ENCODE peak calls at places on chromosomes 12 and 14, in four cellular contexts. One of them, this sample, is unnamed.

GRCh38 chr12:25001311-25001710 is 52.4 kb upstream of the BCAT1 start:
- DNase-seq in fibroblast of lung: peak; percentile 58
- DNase-seq in fibroblast of villous mesenchyme: no peak
- DNase-seq in prostate gland: no peak
- DNase-seq in this sample: no peak

GRCh38 chr12:125512541-125513298 is 447.5 kb downstream of the AACS start:
- DNase-seq in fibroblast of villous mesenchyme: no peak
- DNase-seq in fibroblast of lung: no peak
- DNase-seq in prostate gland: no peak
- DNase-seq in this sample: no peak

GRCh38 chr14:61933021-61933420 is 170.8 kb downstream of the SNAPC1 start:
- DNase-seq in fibroblast of villous mesenchyme: no peak
- DNase-seq in fibroblast of lung: no peak
- DNase-seq in prostate gland: no peak
- DNase-seq in this sample: no peak

GRCh38 chr12:69515394-69515793 is 45.2 kb downstream of the FRS2 start:
- DNase-seq in prostate gland: no peak
- DNase-seq in fibroblast of lung: no peak
- DNase-seq in fibroblast of villous mesenchyme: no peak
- DNase-seq in this sample: no peak

GRCh38 chr14:101233016-101233355 is 328.3 kb upstream of the DIO3 start:
- DNase-seq in fibroblast of lung: no peak
- DNase-seq in prostate gland: no peak
- DNase-seq in fibroblast of villous mesenchyme: no peak
- DNase-seq in this sample: no peak

GRCh38 chr12:120006248-120006975 is 17.4 kb downstream of the BICDL1 start:
- DNase-seq in fibroblast of lung: peak; percentile 2
- DNase-seq in prostate gland: no peak
- DNase-seq in fibroblast of villous mesenchyme: no peak
- DNase-seq in this sample: no peak

GRCh38 chr12:84805474-84805858 is 107.1 kb downstream of the SLC6A15 start:
- DNase-seq in fibroblast of villous mesenchyme: no peak
- DNase-seq in fibroblast of lung: peak; percentile 13
- DNase-seq in prostate gland: no peak
- DNase-seq in this sample: no peak

GRCh38 chr14:52086755-52087154 is 17.9 kb upstream of the NID2 start:
- DNase-seq in fibroblast of villous mesenchyme: peak; percentile 99
- DNase-seq in prostate gland: no peak
- DNase-seq in fibroblast of lung: peak; percentile 68
- DNase-seq in this sample: no peak

GRCh38 chr12:55700255-55701018 is 7.3 kb downstream of the ITGA7 start:
- DNase-seq in fibroblast of villous mesenchyme: no peak
- DNase-seq in prostate gland: no peak
- DNase-seq in fibroblast of lung: no peak
- DNase-seq in this sample: no peak

GRCh38 chr12:118436002-118436724 is 59.8 kb downstream of the SUDS3 start:
- DNase-seq in prostate gland: no peak
- DNase-seq in fibroblast of lung: no peak
- DNase-seq in fibroblast of villous mesenchyme: no peak
- DNase-seq in this sample: no peak

GRCh38 chr14:47278233-47278842 is 397.1 kb downstream of the MDGA2 start:
- DNase-seq in fibroblast of lung: peak; percentile 9
- DNase-seq in prostate gland: no peak
- DNase-seq in fibroblast of villous mesenchyme: no peak
- DNase-seq in this sample: peak; percentile 14

GRCh38 chr12:121678721-121679300 is 9.4 kb upstream of the MORN3 start:
- DNase-seq in fibroblast of villous mesenchyme: peak; percentile 37
- DNase-seq in prostate gland: no peak
- DNase-seq in fibroblast of lung: no peak
- DNase-seq in this sample: no peak

GRCh38 chr12:70043490-70044138 is 199.6 kb upstream of the CNOT2 start:
- DNase-seq in fibroblast of lung: peak; percentile 9
- DNase-seq in prostate gland: no peak
- DNase-seq in fibroblast of villous mesenchyme: no peak
- DNase-seq in this sample: peak; percentile 49

GRCh38 chr12:124273630-124274029 is 21.3 kb upstream of the RFLNA start:
- DNase-seq in prostate gland: no peak
- DNase-seq in fibroblast of lung: peak; percentile 39
- DNase-seq in fibroblast of villous mesenchyme: no peak
- DNase-seq in this sample: peak; percentile 45

GRCh38 chr14:76464856-76465255 is 88.9 kb downstream of the ESRRB start:
- DNase-seq in fibroblast of lung: no peak
- DNase-seq in prostate gland: no peak
- DNase-seq in fibroblast of villous mesenchyme: no peak
- DNase-seq in this sample: no peak

GRCh38 chr12:58781609-58782008 is 138.7 kb downstream of the LRIG3 start:
- DNase-seq in prostate gland: no peak
- DNase-seq in fibroblast of villous mesenchyme: no peak
- DNase-seq in fibroblast of lung: no peak
- DNase-seq in this sample: no peak

GRCh38 chr12:48489012-48489411 is 6.7 kb downstream of the C12orf54 start:
- DNase-seq in fibroblast of villous mesenchyme: peak; percentile 39
- DNase-seq in fibroblast of lung: peak; percentile 27
- DNase-seq in prostate gland: peak; percentile 9
- DNase-seq in this sample: peak; percentile 14

GRCh38 chr12:111304642-111305071 is 64.2 kb downstream of the PHETA1 start:
- DNase-seq in fibroblast of lung: no peak
- DNase-seq in prostate gland: no peak
- DNase-seq in fibroblast of villous mesenchyme: no peak
- DNase-seq in this sample: peak; percentile 37

GRCh38 chr12:18580286-18580685 is 157.5 kb downstream of the PLCZ1 start:
- DNase-seq in fibroblast of villous mesenchyme: peak; percentile 70
- DNase-seq in fibroblast of lung: no peak
- DNase-seq in prostate gland: no peak
- DNase-seq in this sample: no peak

GRCh38 chr14:61470261-61470953 is 149.0 kb downstream of the PRKCH start:
- DNase-seq in fibroblast of villous mesenchyme: peak; percentile 98
- DNase-seq in prostate gland: no peak
- DNase-seq in fibroblast of lung: peak; percentile 97
- DNase-seq in this sample: peak; percentile 100

GRCh38 chr12:49201595-49202295 is 12.9 kb upstream of the TUBA1A start:
- DNase-seq in fibroblast of lung: peak; percentile 89
- DNase-seq in fibroblast of villous mesenchyme: peak; percentile 71
- DNase-seq in prostate gland: no peak
- DNase-seq in this sample: peak; percentile 89

GRCh38 chr12:77830502-77830901 is at the start of gene NAV3:
- DNase-seq in fibroblast of villous mesenchyme: peak; percentile 64
- DNase-seq in prostate gland: no peak
- DNase-seq in fibroblast of lung: peak; percentile 20
- DNase-seq in this sample: peak; percentile 74

GRCh38 chr12:56358836-56359532 is 923 bp downstream of the STAT2 start:
- DNase-seq in prostate gland: no peak
- DNase-seq in fibroblast of villous mesenchyme: peak; percentile 92
- DNase-seq in fibroblast of lung: peak; percentile 85
- DNase-seq in this sample: peak; percentile 88

GRCh38 chr12:113361574-113362370 is 3.4 kb downstream of the PLBD2 start:
- DNase-seq in prostate gland: no peak
- DNase-seq in fibroblast of lung: no peak
- DNase-seq in fibroblast of villous mesenchyme: peak; percentile 36
- DNase-seq in this sample: no peak

GRCh38 chr12:113359133-113359938 is 949 bp downstream of the PLBD2 start:
- DNase-seq in fibroblast of villous mesenchyme: peak; percentile 32
- DNase-seq in prostate gland: peak; percentile 17
- DNase-seq in fibroblast of lung: peak; percentile 30
- DNase-seq in this sample: peak; percentile 23

GRCh38 chr12:113364698-113365097 is 6.3 kb downstream of the PLBD2 start:
- DNase-seq in fibroblast of villous mesenchyme: no peak
- DNase-seq in prostate gland: no peak
- DNase-seq in fibroblast of lung: no peak
- DNase-seq in this sample: no peak

GRCh38 chr12:113358381-113359132 is at the start of gene PLBD2:
- DNase-seq in prostate gland: peak; percentile 93
- DNase-seq in fibroblast of villous mesenchyme: peak; percentile 95
- DNase-seq in fibroblast of lung: peak; percentile 90
- DNase-seq in this sample: peak; percentile 96

DNA sequence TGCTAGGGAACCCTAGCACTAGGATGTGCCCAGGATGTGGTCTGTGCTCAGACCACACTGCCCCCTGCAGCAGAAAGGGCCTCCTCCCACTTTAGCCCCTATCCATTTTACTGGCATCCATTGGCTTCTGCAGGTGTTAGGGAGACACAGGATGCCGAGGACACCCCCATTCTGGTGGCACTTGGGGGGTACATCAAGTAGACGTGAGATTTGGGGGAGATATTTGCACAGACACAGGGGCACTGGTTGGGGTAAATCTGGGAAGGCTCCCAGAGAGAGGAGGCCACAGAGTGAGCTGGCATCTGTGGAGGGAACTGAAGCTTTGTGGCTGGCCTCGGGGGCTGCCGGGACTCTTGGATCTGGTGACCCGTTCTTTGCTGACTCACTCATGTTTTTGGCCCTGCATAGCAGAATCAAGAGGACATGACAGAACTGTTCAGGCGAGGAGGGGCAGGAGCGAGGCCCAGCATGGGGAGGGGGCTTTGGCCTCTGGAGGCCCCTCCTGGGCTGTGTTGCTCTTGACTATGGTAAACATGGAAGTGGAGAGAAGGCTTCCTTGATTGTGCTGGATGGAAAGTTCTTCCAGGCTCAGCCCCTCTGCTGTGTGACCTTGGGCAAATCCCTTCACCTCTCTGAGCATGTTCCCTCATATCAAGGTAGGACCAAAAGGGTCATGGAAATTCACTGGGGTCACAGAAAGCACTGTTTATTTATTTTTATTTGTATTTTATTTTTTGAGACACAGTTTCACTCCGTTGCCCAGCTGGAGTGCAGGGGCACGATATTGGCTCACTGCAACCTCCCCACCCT is 1.8 kb downstream of the PLBD2 start:
- DNase-seq in prostate gland: no peak
- DNase-seq in fibroblast of lung: peak; percentile 22
- DNase-seq in fibroblast of villous mesenchyme: peak; percentile 6
- DNase-seq in this sample: peak; percentile 12
- TF ChIP-seq CTCF in prostate gland: no peak
- TF ChIP-seq CTCF in fibroblast of lung: peak; percentile 16
- TF ChIP-seq CTCF in fibroblast of villous mesenchyme: peak; percentile 23
- TF ChIP-seq CTCF in this sample: peak; percentile 16

GRCh38 chr14:69712637-69713088 is 54.3 kb upstream of the SRSF5 start:
- DNase-seq in fibroblast of villous mesenchyme: no peak
- DNase-seq in prostate gland: peak; percentile 64
- DNase-seq in fibroblast of lung: no peak
- DNase-seq in this sample: no peak
- H3K4me3 ChIP-seq in fibroblast of villous mesenchyme: no peak overlapping the region
- H3K4me3 ChIP-seq in prostate gland: no peak overlapping the region
- H3K4me3 ChIP-seq in fibroblast of lung: no peak overlapping the region
- H3K4me3 ChIP-seq in this sample: no peak overlapping the region

GRCh38 chr12:31222620-31223222 is 103.2 kb downstream of the SINHCAF start:
- DNase-seq in prostate gland: no peak
- DNase-seq in fibroblast of lung: no peak
- DNase-seq in fibroblast of villous mesenchyme: no peak
- DNase-seq in this sample: no peak
- TF ChIP-seq CTCF in prostate gland: no peak
- TF ChIP-seq CTCF in fibroblast of lung: no peak
- TF ChIP-seq CTCF in fibroblast of villous mesenchyme: no peak
- TF ChIP-seq CTCF in this sample: no peak

GRCh38 chr12:5941907-5942306 is 3.2 kb downstream of the ANO2 start:
- DNase-seq in fibroblast of lung: no peak
- DNase-seq in fibroblast of villous mesenchyme: no peak
- DNase-seq in prostate gland: no peak
- DNase-seq in this sample: no peak

GRCh38 chr12:5944688-5945070 is 380 bp downstream of the ANO2 start:
- DNase-seq in fibroblast of lung: no peak
- DNase-seq in fibroblast of villous mesenchyme: no peak
- DNase-seq in prostate gland: no peak
- DNase-seq in this sample: no peak

GRCh38 chr12:5946388-5946787 is 1.3 kb upstream of the ANO2 start:
- DNase-seq in fibroblast of lung: no peak
- DNase-seq in prostate gland: no peak
- DNase-seq in fibroblast of villous mesenchyme: no peak
- DNase-seq in this sample: no peak

GRCh38 chr12:5945071-5946008 is at the start of gene ANO2:
- DNase-seq in prostate gland: no peak
- DNase-seq in fibroblast of lung: peak; percentile 21
- DNase-seq in fibroblast of villous mesenchyme: no peak
- DNase-seq in this sample: no peak

GRCh38 chr12:5944053-5944452 is 1.0 kb downstream of the ANO2 start:
- DNase-seq in fibroblast of villous mesenchyme: no peak
- DNase-seq in prostate gland: no peak
- DNase-seq in fibroblast of lung: no peak
- DNase-seq in this sample: no peak
- H3K4me3 ChIP-seq in fibroblast of villous mesenchyme: no peak overlapping the region
- H3K4me3 ChIP-seq in prostate gland: no peak overlapping the region
- H3K4me3 ChIP-seq in fibroblast of lung: no peak overlapping the region
- H3K4me3 ChIP-seq in this sample: no peak overlapping the region

DNA sequence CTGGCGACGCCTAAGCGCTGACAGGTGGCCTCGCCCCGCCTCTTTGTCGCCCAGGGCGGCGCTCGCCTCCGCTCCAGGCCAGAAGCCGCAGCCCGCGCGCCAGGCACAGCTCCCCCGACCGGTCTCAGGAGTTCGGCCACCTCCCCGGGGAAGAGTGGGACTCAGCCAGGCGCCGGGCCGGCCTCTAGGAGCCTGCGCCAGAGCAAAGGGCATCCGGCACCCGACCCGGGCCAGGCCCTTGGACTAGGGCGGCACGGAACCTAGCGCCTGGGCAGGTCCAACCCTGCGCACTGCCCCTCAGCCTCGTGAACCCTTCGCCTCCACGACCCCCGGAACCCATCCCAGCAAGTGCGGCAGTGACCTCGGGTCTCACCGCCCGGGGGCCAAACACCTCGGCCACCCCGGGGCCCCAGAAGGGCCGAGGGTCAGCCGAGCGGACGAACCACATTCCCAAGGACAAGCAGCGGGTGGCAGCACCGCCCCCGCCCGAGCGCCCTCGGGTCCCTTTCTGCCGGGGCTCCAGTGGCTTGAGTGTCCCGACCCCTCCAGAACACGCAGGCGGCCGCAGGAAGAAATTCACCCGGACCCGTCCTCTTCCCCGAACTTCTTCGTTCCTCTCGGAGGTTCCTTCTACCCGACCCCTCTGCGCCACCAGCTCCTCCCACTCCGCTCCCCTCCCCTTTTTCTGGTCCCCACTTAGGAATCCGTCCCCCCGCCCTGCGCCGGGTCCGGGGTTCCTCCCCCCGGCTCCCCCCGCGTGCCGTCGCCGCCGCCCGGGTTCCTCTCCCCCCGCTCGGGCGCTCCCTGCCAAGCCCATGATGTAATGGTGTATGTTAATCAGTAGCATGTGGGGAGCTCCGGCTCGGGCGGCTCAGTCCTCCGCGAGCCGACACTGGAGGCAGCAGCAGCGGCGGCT is 1.4 kb upstream of the SAMD4A start:
- DNase-seq in fibroblast of villous mesenchyme: peak; percentile 92
- DNase-seq in prostate gland: peak; percentile 91
- DNase-seq in fibroblast of lung: peak; percentile 90
- DNase-seq in this sample: peak; percentile 94
- TF ChIP-seq CTCF in fibroblast of villous mesenchyme: no peak
- TF ChIP-seq CTCF in prostate gland: no peak
- TF ChIP-seq CTCF in fibroblast of lung: peak; percentile 14
- TF ChIP-seq CTCF in this sample: no peak

GRCh38 chr12:130083002-130083401 is 79.3 kb upstream of the FZD10 start:
- DNase-seq in prostate gland: peak; percentile 49
- DNase-seq in fibroblast of lung: no peak
- DNase-seq in fibroblast of villous mesenchyme: no peak
- DNase-seq in this sample: no peak
- H3K4me3 ChIP-seq in prostate gland: no peak overlapping the region
- H3K4me3 ChIP-seq in fibroblast of lung: no peak overlapping the region
- H3K4me3 ChIP-seq in fibroblast of villous mesenchyme: no peak overlapping the region
- H3K4me3 ChIP-seq in this sample: no peak overlapping the region

This sample was measured in cardiac fibroblast.